ENCODE peak calls at places on chromosomes 7 and 10, in four cellular contexts. One of them, this sample, is unnamed.

GRCh38 chr10:49325131-49325915 is 26.4 kb downstream of the C10orf71 start:
- DNase-seq in A549: no peak
- DNase-seq in right atrium auricular region: peak
- DNase-seq in sigmoid colon: no peak
- DNase-seq in this sample: no peak

GRCh38 chr7:112529486-112529885 is 48.7 kb downstream of the LSMEM1 start:
- DNase-seq in A549: no peak
- DNase-seq in right atrium auricular region: no peak
- DNase-seq in sigmoid colon: no peak
- DNase-seq in this sample: no peak

GRCh38 chr10:114262478-114262877 is 23.4 kb downstream of the VWA2 start:
- DNase-seq in A549: no peak
- DNase-seq in right atrium auricular region: no peak
- DNase-seq in sigmoid colon: no peak
- DNase-seq in this sample: no peak

GRCh38 chr10:1368772-1369171 is 312.6 kb downstream of the WDR37 start:
- DNase-seq in A549: peak
- DNase-seq in right atrium auricular region: peak
- DNase-seq in sigmoid colon: no peak
- DNase-seq in this sample: peak

GRCh38 chr7:41010967-41011366 is 691.9 kb downstream of the INHBA start:
- DNase-seq in A549: no peak
- DNase-seq in right atrium auricular region: no peak
- DNase-seq in sigmoid colon: peak
- DNase-seq in this sample: no peak

GRCh38 chr7:47291461-47292051 is 290.4 kb downstream of the TNS3 start:
- DNase-seq in A549: peak
- DNase-seq in right atrium auricular region: peak
- DNase-seq in sigmoid colon: no peak
- DNase-seq in this sample: peak

GRCh38 chr10:17528296-17528862 is 74.0 kb upstream of the ST8SIA6 start:
- DNase-seq in A549: no peak
- DNase-seq in right atrium auricular region: no peak
- DNase-seq in sigmoid colon: no peak
- DNase-seq in this sample: no peak

GRCh38 chr10:125494631-125495239 is 188.2 kb downstream of the TEX36 start:
- DNase-seq in A549: no peak
- DNase-seq in right atrium auricular region: no peak
- DNase-seq in sigmoid colon: no peak
- DNase-seq in this sample: no peak

DNA sequence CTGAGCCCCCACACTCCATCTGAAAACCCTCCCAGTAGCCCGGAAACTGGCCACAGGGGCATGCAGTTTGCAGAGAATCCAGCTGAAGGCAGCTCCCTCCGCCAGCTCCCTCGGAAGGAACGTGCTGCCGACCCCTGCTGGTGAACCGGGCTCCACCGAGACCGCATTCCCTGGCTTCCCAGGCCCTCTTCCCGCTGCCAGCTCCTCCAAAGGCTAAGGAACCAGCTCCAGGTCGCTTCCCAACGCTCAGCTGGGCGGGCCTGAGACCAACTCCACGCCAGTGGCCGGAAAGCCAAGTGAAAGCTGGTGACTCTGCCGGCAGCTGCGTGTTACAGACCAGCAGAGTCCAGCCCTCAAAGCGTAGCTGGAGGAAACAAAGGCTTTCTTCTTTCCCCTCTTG is 35.8 kb downstream of the GPER1 start:
- DNase-seq in A549: peak
- DNase-seq in right atrium auricular region: peak
- DNase-seq in sigmoid colon: peak
- DNase-seq in this sample: no peak
- TF ChIP-seq CTCF in A549: peak
- TF ChIP-seq CTCF in right atrium auricular region: peak
- TF ChIP-seq CTCF in sigmoid colon: peak
- TF ChIP-seq CTCF in this sample: no peak

DNA sequence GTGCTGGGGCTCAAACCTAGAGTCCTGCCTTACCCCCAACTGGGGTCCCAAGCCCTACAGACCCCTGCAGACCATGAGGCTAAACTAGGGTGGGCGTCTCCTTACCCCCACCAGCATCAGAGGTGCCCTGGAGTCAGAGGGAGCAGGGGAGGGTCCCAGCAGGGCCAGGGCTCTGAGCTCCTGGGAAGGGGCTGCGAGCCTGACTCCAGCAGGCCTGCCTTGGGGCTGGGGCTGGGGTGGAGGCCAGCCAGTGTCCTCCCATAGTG is 1.3 kb downstream of the SNCG start:
- DNase-seq in A549: no peak
- DNase-seq in right atrium auricular region: no peak
- DNase-seq in sigmoid colon: no peak
- DNase-seq in this sample: no peak
- H3K4me3 ChIP-seq in A549: no peak
- H3K4me3 ChIP-seq in right atrium auricular region: no peak
- H3K4me3 ChIP-seq in sigmoid colon: no peak
- H3K4me3 ChIP-seq in this sample: no peak

GRCh38 chr7:127478040-127478386 is 85.5 kb upstream of the ZNF800 start:
- DNase-seq in A549: no peak
- DNase-seq in right atrium auricular region: no peak
- DNase-seq in sigmoid colon: no peak
- DNase-seq in this sample: no peak
- TF ChIP-seq CTCF in A549: no peak
- TF ChIP-seq CTCF in right atrium auricular region: no peak
- TF ChIP-seq CTCF in sigmoid colon: no peak
- TF ChIP-seq CTCF in this sample: no peak

GRCh38 chr10:103911021-103911459 is 6.9 kb downstream of the STN1 start:
- DNase-seq in A549: no peak
- DNase-seq in right atrium auricular region: no peak
- DNase-seq in sigmoid colon: no peak
- DNase-seq in this sample: peak

GRCh38 chr10:103912759-103913158 is 5.2 kb downstream of the STN1 start:
- DNase-seq in A549: no peak
- DNase-seq in right atrium auricular region: no peak
- DNase-seq in sigmoid colon: no peak
- DNase-seq in this sample: no peak

GRCh38 chr10:103905441-103905840 is 12.5 kb downstream of the STN1 start:
- DNase-seq in A549: no peak
- DNase-seq in right atrium auricular region: no peak
- DNase-seq in sigmoid colon: no peak
- DNase-seq in this sample: no peak

GRCh38 chr10:103915794-103916193 is 2.2 kb downstream of the STN1 start:
- DNase-seq in A549: no peak
- DNase-seq in right atrium auricular region: no peak
- DNase-seq in sigmoid colon: no peak
- DNase-seq in this sample: peak

DNA sequence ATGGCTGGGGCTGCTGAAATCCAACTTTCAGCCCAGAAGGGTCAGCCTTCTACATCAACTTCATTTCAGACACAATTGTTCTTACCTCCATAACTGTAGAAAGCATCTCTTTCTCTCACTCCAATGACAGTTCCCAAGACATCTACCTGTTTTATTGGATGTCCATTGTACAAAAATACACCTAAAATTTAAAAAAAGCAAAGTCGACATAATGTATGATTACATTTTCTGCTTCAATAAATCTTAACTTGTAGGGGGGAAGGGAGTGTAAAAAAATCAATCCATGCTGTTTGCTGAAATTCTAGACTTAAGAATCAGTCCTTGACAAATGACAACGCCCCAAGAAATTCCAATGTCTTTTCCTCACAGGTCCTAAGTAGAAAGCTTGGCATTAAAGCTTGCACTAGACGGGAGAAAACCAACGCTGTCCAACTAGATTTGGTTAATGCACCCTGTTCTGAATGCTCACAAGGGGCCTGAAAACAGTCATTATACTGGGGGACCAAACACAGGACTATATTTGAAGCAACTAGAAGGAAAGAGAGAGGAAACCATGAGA is 7.5 kb downstream of the STN1 start:
- DNase-seq in A549: peak
- DNase-seq in right atrium auricular region: no peak
- DNase-seq in sigmoid colon: no peak
- DNase-seq in this sample: no peak
- H3K4me3 ChIP-seq in A549: no peak
- H3K4me3 ChIP-seq in right atrium auricular region: no peak
- H3K4me3 ChIP-seq in sigmoid colon: no peak
- H3K4me3 ChIP-seq in this sample: no peak

GRCh38 chr10:47152861-47153349 is 147.1 kb upstream of the GDF10 start:
- DNase-seq in A549: peak
- DNase-seq in right atrium auricular region: no peak
- DNase-seq in sigmoid colon: no peak
- DNase-seq in this sample: peak
- TF ChIP-seq CTCF in A549: no peak
- TF ChIP-seq CTCF in right atrium auricular region: peak
- TF ChIP-seq CTCF in sigmoid colon: no peak
- TF ChIP-seq CTCF in this sample: peak

GRCh38 chr10:75191821-75192568 is 18.6 kb upstream of the VDAC2 start:
- DNase-seq in A549: peak
- DNase-seq in right atrium auricular region: peak
- DNase-seq in sigmoid colon: peak
- DNase-seq in this sample: no peak
- H3K4me3 ChIP-seq in A549: peak
- H3K4me3 ChIP-seq in right atrium auricular region: no peak
- H3K4me3 ChIP-seq in sigmoid colon: no peak
- H3K4me3 ChIP-seq in this sample: no peak

GRCh38 chr7:4338556-4338955 is 343.5 kb upstream of the FOXK1 start:
- DNase-seq in A549: no peak
- DNase-seq in right atrium auricular region: no peak
- DNase-seq in sigmoid colon: no peak
- DNase-seq in this sample: no peak
- TF ChIP-seq CTCF in A549: no peak
- TF ChIP-seq CTCF in right atrium auricular region: no peak
- TF ChIP-seq CTCF in sigmoid colon: no peak
- TF ChIP-seq CTCF in this sample: no peak

GRCh38 chr7:107953265-107953923 is 49.6 kb downstream of the LAMB1 start:
- DNase-seq in A549: no peak
- DNase-seq in right atrium auricular region: no peak
- DNase-seq in sigmoid colon: no peak
- DNase-seq in this sample: no peak

GRCh38 chr7:107953924-107954303 is 49.0 kb downstream of the LAMB1 start:
- DNase-seq in A549: no peak
- DNase-seq in right atrium auricular region: no peak
- DNase-seq in sigmoid colon: no peak
- DNase-seq in this sample: no peak

GRCh38 chr7:107951172-107951787 is 51.7 kb downstream of the LAMB1 start:
- DNase-seq in A549: no peak
- DNase-seq in right atrium auricular region: no peak
- DNase-seq in sigmoid colon: no peak
- DNase-seq in this sample: no peak

GRCh38 chr7:107949443-107949935 is 53.5 kb downstream of the LAMB1 start:
- DNase-seq in A549: no peak
- DNase-seq in right atrium auricular region: no peak
- DNase-seq in sigmoid colon: no peak
- DNase-seq in this sample: no peak

DNA sequence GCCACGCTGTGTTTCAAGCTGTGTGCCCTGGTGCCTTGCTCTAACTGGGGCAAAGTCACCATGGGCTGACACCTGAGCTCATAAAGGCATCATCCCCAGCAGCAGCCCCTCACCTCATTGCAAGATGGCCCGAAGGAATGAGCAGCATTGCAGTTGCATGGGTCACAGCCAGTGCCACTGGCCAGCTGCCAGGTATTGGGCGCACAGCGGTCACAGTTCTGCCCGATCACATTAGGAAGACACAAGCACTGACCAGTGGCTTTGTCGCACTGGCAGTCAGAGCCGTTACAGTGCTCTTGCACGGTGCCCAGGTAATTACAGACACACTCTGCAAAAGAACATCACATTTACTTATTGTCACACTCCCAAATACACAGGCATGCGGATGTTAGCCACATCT is 51.1 kb downstream of the LAMB1 start:
- DNase-seq in A549: no peak
- DNase-seq in right atrium auricular region: no peak
- DNase-seq in sigmoid colon: no peak
- DNase-seq in this sample: no peak
- H3K4me3 ChIP-seq in A549: no peak
- H3K4me3 ChIP-seq in right atrium auricular region: no peak
- H3K4me3 ChIP-seq in sigmoid colon: no peak
- H3K4me3 ChIP-seq in this sample: no peak

This sample was measured in GM12865.